ENCODE peak calls at places on chromosomes 16 and 17, in six cellular contexts. Z, L, M, F, U and T are unnamed samples.

GRCh38 chr16:12311887-12312286 is 335.4 kb downstream of the SNX29 start:
- DNase-seq in Z (no peak), L (no peak), M (no peak), F (no peak), U (peak; percentile 17), T (no peak)

GRCh38 chr16:4915226-4915761 is 21.7 kb downstream of the PPL start:
- DNase-seq in Z (no peak), L (no peak), M (peak; percentile 64), F (peak; percentile 82), U (no peak), T (no peak)

GRCh38 chr16:72673118-72673517 is 374.8 kb downstream of the ZFHX3 start:
- DNase-seq in Z (no peak), L (no peak), M (no peak), F (no peak), U (no peak), T (no peak)

GRCh38 chr16:84643180-84643583 is 5.1 kb upstream of the KLHL36 start:
- DNase-seq in Z (no peak), L (peak; percentile 96), M (peak; percentile 88), F (peak; percentile 74), U (peak; percentile 87), T (peak; percentile 89)

GRCh38 chr17:79065105-79065670 is 9.4 kb upstream of the ENGASE start:
- DNase-seq in Z (no peak), L (no peak), M (no peak), F (no peak), U (no peak), T (no peak)

GRCh38 chr17:83119987-83120864 is 40.8 kb downstream of the METRNL start:
- DNase-seq in Z (no peak), L (no peak), M (no peak), F (no peak), U (no peak), T (peak; percentile 52)

GRCh38 chr17:29615048-29615385 is 7.7 kb downstream of the CORO6 start:
- DNase-seq in Z (no peak), L (no peak), M (no peak), F (no peak), U (no peak), T (no peak)

GRCh38 chr17:55285340-55286301 is 20.9 kb downstream of the HLF start:
- DNase-seq in Z (no peak), L (no peak), M (no peak), F (no peak), U (no peak), T (peak; percentile 94)

GRCh38 chr16:80518436-80518835 is 22.4 kb upstream of the DYNLRB2 start:
- DNase-seq in Z (no peak), L (no peak), M (no peak), F (no peak), U (no peak), T (no peak)

GRCh38 chr17:42403150-42403549 is 14.9 kb upstream of the STAT3 start:
- DNase-seq in Z (no peak), L (no peak), M (no peak), F (no peak), U (no peak), T (peak; percentile 37)

GRCh38 chr16:83958842-83959565 is 6.0 kb downstream of the OSGIN1 start:
- DNase-seq in Z (no peak), L (no peak), M (no peak), F (no peak), U (no peak), T (no peak)

GRCh38 chr17:46875849-46876352 is 24.5 kb downstream of the WNT9B start:
- DNase-seq in Z (no peak), L (no peak), M (no peak), F (no peak), U (no peak), T (no peak)

GRCh38 chr17:51097708-51098446 is 22.8 kb downstream of the SPAG9 start:
- DNase-seq in Z (no peak), L (no peak), M (no peak), F (no peak), U (no peak), T (no peak)

GRCh38 chr17:27333410-27333980 is 39.6 kb downstream of the WSB1 start:
- DNase-seq in Z (no peak), L (no peak), M (no peak), F (no peak), U (no peak), T (no peak)